ENCODE peak calls at places on chromosomes 2 and 18, in seven cellular contexts. One of them, this sample, is unnamed.

GRCh38 chr2:157053876-157054275 is 203.6 kb upstream of the GALNT5 start:
- DNase-seq in SK-N-SH: no peak
- DNase-seq in HepG2: no peak
- DNase-seq in K562: no peak
- DNase-seq in GM12891: no peak
- DNase-seq in GM12878: no peak
- DNase-seq in H1: no peak
- DNase-seq in this sample: no peak

GRCh38 chr18:28095041-28095440 is 81.9 kb downstream of the CDH2 start:
- DNase-seq in SK-N-SH: no peak
- DNase-seq in HepG2: no peak
- DNase-seq in K562: no peak
- DNase-seq in GM12891: no peak
- DNase-seq in GM12878: no peak
- DNase-seq in H1: no peak
- DNase-seq in this sample: no peak

GRCh38 chr2:102439065-102439695 is 16.2 kb downstream of the IL18RAP start:
- DNase-seq in SK-N-SH: no peak
- DNase-seq in HepG2: peak; percentile 10
- DNase-seq in K562: no peak
- DNase-seq in GM12891: no peak
- DNase-seq in GM12878: no peak
- DNase-seq in H1: no peak
- DNase-seq in this sample: no peak

GRCh38 chr18:79457239-79457638 is 61.5 kb downstream of the NFATC1 start:
- DNase-seq in SK-N-SH: no peak
- DNase-seq in HepG2: no peak
- DNase-seq in K562: no peak
- DNase-seq in GM12891: no peak
- DNase-seq in GM12878: no peak
- DNase-seq in H1: no peak
- DNase-seq in this sample: no peak

GRCh38 chr2:102080451-102081054 is 62.0 kb upstream of the IL1R1 start:
- DNase-seq in SK-N-SH: no peak
- DNase-seq in HepG2: no peak
- DNase-seq in K562: no peak
- DNase-seq in GM12891: no peak
- DNase-seq in GM12878: no peak
- DNase-seq in H1: no peak
- DNase-seq in this sample: no peak

GRCh38 chr2:10552220-10552870 is 104.2 kb upstream of the ODC1 start:
- DNase-seq in SK-N-SH: peak; percentile 25
- DNase-seq in HepG2: no peak
- DNase-seq in K562: no peak
- DNase-seq in GM12891: no peak
- DNase-seq in GM12878: no peak
- DNase-seq in H1: no peak
- DNase-seq in this sample: no peak

GRCh38 chr2:109322111-109322510 is 193.1 kb downstream of the SH3RF3 start:
- DNase-seq in SK-N-SH: no peak
- DNase-seq in HepG2: no peak
- DNase-seq in K562: no peak
- DNase-seq in GM12891: no peak
- DNase-seq in GM12878: no peak
- DNase-seq in H1: no peak
- DNase-seq in this sample: no peak

GRCh38 chr18:47881752-47882455 is 48.6 kb downstream of the SMAD2 start:
- DNase-seq in SK-N-SH: no peak
- DNase-seq in HepG2: peak; percentile 66
- DNase-seq in K562: no peak
- DNase-seq in GM12891: no peak
- DNase-seq in GM12878: no peak
- DNase-seq in H1: no peak
- DNase-seq in this sample: no peak

GRCh38 chr2:230307485-230307884 is 19.5 kb upstream of the SP140L start:
- DNase-seq in SK-N-SH: no peak
- DNase-seq in HepG2: no peak
- DNase-seq in K562: no peak
- DNase-seq in GM12891: no peak
- DNase-seq in GM12878: no peak
- DNase-seq in H1: no peak
- DNase-seq in this sample: no peak

GRCh38 chr2:67108231-67108630 is 288.9 kb upstream of the ETAA1 start:
- DNase-seq in SK-N-SH: no peak
- DNase-seq in HepG2: no peak
- DNase-seq in K562: no peak
- DNase-seq in GM12891: no peak
- DNase-seq in GM12878: no peak
- DNase-seq in H1: no peak
- DNase-seq in this sample: no peak

GRCh38 chr2:129754431-129754830 is 225.0 kb upstream of the RAB6C start:
- DNase-seq in SK-N-SH: no peak
- DNase-seq in HepG2: no peak
- DNase-seq in K562: no peak
- DNase-seq in GM12891: no peak
- DNase-seq in GM12878: no peak
- DNase-seq in H1: no peak
- DNase-seq in this sample: no peak

GRCh38 chr2:151783133-151783520 is 45.1 kb downstream of the ARL5A start:
- DNase-seq in SK-N-SH: no peak
- DNase-seq in HepG2: no peak
- DNase-seq in K562: no peak
- DNase-seq in GM12891: no peak
- DNase-seq in GM12878: no peak
- DNase-seq in H1: no peak
- DNase-seq in this sample: no peak

GRCh38 chr2:239184179-239184578 is 216.6 kb downstream of the HDAC4 start:
- DNase-seq in SK-N-SH: no peak
- DNase-seq in HepG2: no peak
- DNase-seq in K562: no peak
- DNase-seq in GM12891: no peak
- DNase-seq in GM12878: no peak
- DNase-seq in H1: no peak
- DNase-seq in this sample: no peak

GRCh38 chr2:23531881-23532280 is 146.9 kb downstream of the KLHL29 start:
- DNase-seq in SK-N-SH: no peak
- DNase-seq in HepG2: no peak
- DNase-seq in K562: no peak
- DNase-seq in GM12891: no peak
- DNase-seq in GM12878: no peak
- DNase-seq in H1: no peak
- DNase-seq in this sample: no peak

GRCh38 chr18:48422947-48423378 is 13.8 kb upstream of the ZBTB7C start:
- DNase-seq in SK-N-SH: no peak
- DNase-seq in HepG2: no peak
- DNase-seq in K562: no peak
- DNase-seq in GM12891: no peak
- DNase-seq in GM12878: no peak
- DNase-seq in H1: no peak
- DNase-seq in this sample: no peak

GRCh38 chr2:26850002-26850431 is 2.1 kb downstream of the DPYSL5 start:
- DNase-seq in SK-N-SH: no peak
- DNase-seq in HepG2: no peak
- DNase-seq in K562: peak; percentile 6
- DNase-seq in GM12891: no peak
- DNase-seq in GM12878: no peak
- DNase-seq in H1: no peak
- DNase-seq in this sample: no peak

GRCh38 chr18:45637546-45638327 is 22.5 kb downstream of the SLC14A2 start:
- DNase-seq in SK-N-SH: no peak
- DNase-seq in HepG2: no peak
- DNase-seq in K562: no peak
- DNase-seq in GM12891: no peak
- DNase-seq in GM12878: no peak
- DNase-seq in H1: no peak
- DNase-seq in this sample: no peak

GRCh38 chr18:76213996-76214395 is 281.0 kb downstream of the ZNF516 start:
- DNase-seq in SK-N-SH: no peak
- DNase-seq in HepG2: no peak
- DNase-seq in K562: no peak
- DNase-seq in GM12891: no peak
- DNase-seq in GM12878: no peak
- DNase-seq in H1: no peak
- DNase-seq in this sample: no peak

GRCh38 chr2:36526216-36526615 is 71.8 kb downstream of the FEZ2 start:
- DNase-seq in SK-N-SH: no peak
- DNase-seq in HepG2: no peak
- DNase-seq in K562: no peak
- DNase-seq in GM12891: no peak
- DNase-seq in GM12878: no peak
- DNase-seq in H1: no peak
- DNase-seq in this sample: no peak

GRCh38 chr2:109193807-109194702 is 65.0 kb downstream of the SH3RF3 start:
- DNase-seq in SK-N-SH: no peak
- DNase-seq in HepG2: no peak
- DNase-seq in K562: no peak
- DNase-seq in GM12891: no peak
- DNase-seq in GM12878: no peak
- DNase-seq in H1: no peak
- DNase-seq in this sample: no peak

GRCh38 chr18:70536370-70537062 is 247.7 kb downstream of the SOCS6 start:
- DNase-seq in SK-N-SH: no peak
- DNase-seq in HepG2: no peak
- DNase-seq in K562: no peak
- DNase-seq in GM12891: no peak
- DNase-seq in GM12878: no peak
- DNase-seq in H1: no peak
- DNase-seq in this sample: no peak

DNA sequence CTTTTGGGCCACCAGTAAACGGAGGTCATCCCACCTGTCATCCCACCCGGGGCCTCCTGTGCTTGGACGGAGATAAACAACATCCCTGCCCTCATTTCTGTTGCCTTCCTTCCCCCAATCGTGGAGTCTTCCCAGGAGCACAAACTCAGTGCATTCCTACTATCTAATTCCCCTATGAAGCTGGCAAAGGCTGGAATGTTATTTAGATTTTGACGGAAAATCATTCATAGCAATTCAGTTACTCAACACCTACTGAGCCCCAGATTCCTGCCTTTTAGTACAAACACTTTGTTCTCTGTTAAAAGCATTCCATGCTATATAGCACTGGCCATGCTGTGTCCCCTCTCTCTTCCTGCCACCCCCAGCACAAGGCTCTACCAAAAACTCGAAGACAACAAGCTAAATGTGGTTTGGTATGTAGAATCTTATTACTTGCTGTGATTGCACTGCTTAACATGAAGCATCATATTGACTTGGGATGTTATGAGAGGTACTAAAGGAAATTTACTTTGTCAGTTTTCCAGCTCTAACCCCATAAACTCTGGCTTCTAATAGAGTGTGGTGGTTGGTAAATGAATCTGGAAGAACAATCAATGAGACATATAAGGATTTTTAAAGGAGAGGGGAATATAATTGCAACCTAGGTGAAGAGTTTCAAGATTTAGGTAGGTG is 32.3 kb upstream of the IMPA2 start:
- DNase-seq in SK-N-SH: no peak
- DNase-seq in HepG2: peak; percentile 41
- DNase-seq in K562: no peak
- DNase-seq in GM12891: no peak
- DNase-seq in GM12878: no peak
- DNase-seq in H1: no peak
- DNase-seq in this sample: no peak
- TF ChIP-seq TAF1 in SK-N-SH: no peak
- TF ChIP-seq TAF1 in HepG2: no peak
- TF ChIP-seq TAF1 in K562: no peak
- TF ChIP-seq TAF1 in GM12891: no peak
- TF ChIP-seq TAF1 in GM12878: no peak
- TF ChIP-seq TAF1 in H1: no peak
- TF ChIP-seq TAF1 in this sample: no peak

DNA sequence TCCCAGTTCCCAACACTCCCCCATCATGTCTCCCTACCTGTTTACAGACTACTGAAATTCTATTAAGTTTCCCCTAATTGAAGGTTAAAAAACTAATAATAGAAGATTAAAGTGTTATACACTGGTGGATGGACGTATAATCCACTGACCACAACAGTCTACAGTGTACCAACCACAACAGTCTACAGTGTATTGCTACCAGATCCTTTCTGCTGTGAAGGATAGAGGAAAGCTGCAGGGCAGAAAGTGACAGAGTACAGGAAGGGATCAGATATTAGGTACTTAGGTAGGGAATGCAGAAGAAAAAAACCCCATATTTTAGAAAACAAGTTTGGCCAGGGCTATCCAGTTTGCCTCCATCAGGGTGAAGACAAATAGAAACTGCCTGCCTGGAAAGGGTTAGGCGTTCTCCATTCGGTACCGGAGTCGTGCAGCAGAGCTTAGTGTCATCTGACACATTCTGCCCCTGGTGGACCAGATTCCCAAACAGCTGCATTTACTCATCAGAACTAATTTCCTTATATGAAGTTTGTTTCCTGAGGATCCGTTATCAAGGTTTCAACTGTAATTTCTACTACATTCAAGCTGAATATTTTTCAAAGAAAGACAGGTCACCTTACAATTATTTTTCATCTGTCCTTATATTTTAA is 49.9 kb downstream of the KLF7 start:
- DNase-seq in SK-N-SH: peak; percentile 39
- DNase-seq in HepG2: no peak
- DNase-seq in K562: no peak
- DNase-seq in GM12891: no peak
- DNase-seq in GM12878: no peak
- DNase-seq in H1: no peak
- DNase-seq in this sample: no peak
- TF ChIP-seq TAF1 in SK-N-SH: no peak
- TF ChIP-seq TAF1 in HepG2: no peak
- TF ChIP-seq TAF1 in K562: no peak
- TF ChIP-seq TAF1 in GM12891: no peak
- TF ChIP-seq TAF1 in GM12878: no peak
- TF ChIP-seq TAF1 in H1: no peak
- TF ChIP-seq TAF1 in this sample: no peak

GRCh38 chr2:200863655-200864205 is 728 bp downstream of the CLK1 start:
- DNase-seq in SK-N-SH: no peak
- DNase-seq in HepG2: no peak
- DNase-seq in K562: no peak
- DNase-seq in GM12891: no peak
- DNase-seq in GM12878: no peak
- DNase-seq in H1: no peak
- DNase-seq in this sample: no peak
- TF ChIP-seq TAF1 in SK-N-SH: no peak
- TF ChIP-seq TAF1 in HepG2: no peak
- TF ChIP-seq TAF1 in K562: no peak
- TF ChIP-seq TAF1 in GM12891: no peak
- TF ChIP-seq TAF1 in GM12878: peak; percentile 78
- TF ChIP-seq TAF1 in H1: no peak
- TF ChIP-seq TAF1 in this sample: no peak

DNA sequence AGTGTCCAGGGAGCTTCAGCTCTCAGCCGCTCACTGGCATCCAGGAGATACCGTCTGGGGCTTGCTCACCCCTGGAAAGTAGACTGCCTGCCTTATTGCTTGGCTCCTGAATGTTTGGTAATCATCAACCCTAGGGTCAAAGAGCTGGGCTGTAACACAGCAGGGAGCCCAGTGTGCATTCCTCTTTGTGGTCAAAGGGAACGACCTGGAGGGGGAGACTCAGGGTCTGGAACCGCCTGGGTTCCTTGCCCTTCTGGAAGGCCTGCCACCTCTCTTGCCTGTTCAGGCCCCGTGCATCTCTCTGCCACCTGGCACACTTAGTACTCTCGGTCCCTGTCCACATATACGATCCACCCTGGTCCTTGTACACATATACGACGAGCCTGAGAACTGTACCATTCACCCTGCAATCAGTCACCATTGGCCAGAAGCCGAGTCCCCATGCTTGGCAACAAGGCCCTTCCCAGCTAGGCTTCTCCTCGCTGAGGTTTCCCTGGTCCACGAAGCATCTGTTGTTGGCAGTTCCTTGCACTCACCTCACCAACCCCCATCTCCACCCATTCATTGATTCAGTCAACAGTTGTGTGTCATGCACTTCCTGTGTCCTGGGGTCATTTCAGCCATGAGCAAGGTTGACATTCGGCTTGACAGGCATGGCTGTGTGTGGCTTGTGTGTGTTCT is at the start of gene NAT8:
- DNase-seq in SK-N-SH: no peak
- DNase-seq in HepG2: peak; percentile 85
- DNase-seq in K562: no peak
- DNase-seq in GM12891: no peak
- DNase-seq in GM12878: no peak
- DNase-seq in H1: no peak
- DNase-seq in this sample: no peak
- TF ChIP-seq TAF1 in SK-N-SH: no peak
- TF ChIP-seq TAF1 in HepG2: peak; percentile 12
- TF ChIP-seq TAF1 in K562: no peak
- TF ChIP-seq TAF1 in GM12891: no peak
- TF ChIP-seq TAF1 in GM12878: no peak
- TF ChIP-seq TAF1 in H1: no peak
- TF ChIP-seq TAF1 in this sample: no peak